ENCODE peak calls at places on chromosomes 12 and 14, in ten cellular contexts. One of them, this sample, is unnamed.

GRCh38 chr14:24381363-24382102 is 13.5 kb downstream of the NFATC4 start:
- DNase-seq in kidney: no peak
- DNase-seq in epithelial cell of proximal tubule: no peak
- DNase-seq in AG10803: no peak
- DNase-seq in PC-3: no peak
- DNase-seq in fibroblast of lung: no peak
- DNase-seq in suprapubic skin: no peak
- DNase-seq in fibroblast of mammary gland: no peak
- DNase-seq in NB4: no peak
- DNase-seq in adipocyte: no peak
- DNase-seq in this sample: no peak

GRCh38 chr12:15677207-15677606 is 112.0 kb downstream of the EPS8 start:
- DNase-seq in kidney: no peak
- DNase-seq in epithelial cell of proximal tubule: no peak
- DNase-seq in AG10803: no peak
- DNase-seq in PC-3: no peak
- DNase-seq in fibroblast of lung: no peak
- DNase-seq in suprapubic skin: no peak
- DNase-seq in fibroblast of mammary gland: no peak
- DNase-seq in NB4: no peak
- DNase-seq in adipocyte: no peak
- DNase-seq in this sample: no peak

GRCh38 chr12:71439362-71439612 is 311 bp upstream of the LGR5 start:
- DNase-seq in kidney: no peak
- DNase-seq in epithelial cell of proximal tubule: no peak
- DNase-seq in AG10803: no peak
- DNase-seq in PC-3: no peak
- DNase-seq in fibroblast of lung: no peak
- DNase-seq in suprapubic skin: no peak
- DNase-seq in fibroblast of mammary gland: no peak
- DNase-seq in NB4: no peak
- DNase-seq in adipocyte: no peak
- DNase-seq in this sample: no peak

GRCh38 chr12:20507711-20508110 is 139.4 kb downstream of the PDE3A start:
- DNase-seq in kidney: no peak
- DNase-seq in epithelial cell of proximal tubule: no peak
- DNase-seq in AG10803: no peak
- DNase-seq in PC-3: no peak
- DNase-seq in fibroblast of lung: peak; percentile 35
- DNase-seq in suprapubic skin: no peak
- DNase-seq in fibroblast of mammary gland: no peak
- DNase-seq in NB4: no peak
- DNase-seq in adipocyte: no peak
- DNase-seq in this sample: no peak

GRCh38 chr14:67815573-67816235 is 686 bp downstream of the ZFYVE26 start:
- DNase-seq in kidney: no peak
- DNase-seq in epithelial cell of proximal tubule: no peak
- DNase-seq in AG10803: peak; percentile 51
- DNase-seq in PC-3: peak; percentile 41
- DNase-seq in fibroblast of lung: peak; percentile 66
- DNase-seq in suprapubic skin: no peak
- DNase-seq in fibroblast of mammary gland: peak; percentile 46
- DNase-seq in NB4: peak; percentile 30
- DNase-seq in adipocyte: peak; percentile 64
- DNase-seq in this sample: peak; percentile 57

GRCh38 chr14:74505831-74506230 is 12.3 kb downstream of the ISCA2 start:
- DNase-seq in kidney: no peak
- DNase-seq in epithelial cell of proximal tubule: no peak
- DNase-seq in AG10803: no peak
- DNase-seq in PC-3: no peak
- DNase-seq in fibroblast of lung: no peak
- DNase-seq in suprapubic skin: no peak
- DNase-seq in fibroblast of mammary gland: no peak
- DNase-seq in NB4: no peak
- DNase-seq in adipocyte: no peak
- DNase-seq in this sample: no peak

GRCh38 chr14:71380271-71380670 is 473.0 kb downstream of the PCNX1 start:
- DNase-seq in kidney: no peak
- DNase-seq in epithelial cell of proximal tubule: no peak
- DNase-seq in AG10803: peak; percentile 91
- DNase-seq in PC-3: peak; percentile 25
- DNase-seq in fibroblast of lung: peak; percentile 94
- DNase-seq in suprapubic skin: no peak
- DNase-seq in fibroblast of mammary gland: no peak
- DNase-seq in NB4: no peak
- DNase-seq in adipocyte: peak; percentile 40
- DNase-seq in this sample: peak; percentile 89

GRCh38 chr14:102019141-102019540 is 54.8 kb downstream of the DYNC1H1 start:
- DNase-seq in kidney: peak; percentile 10
- DNase-seq in epithelial cell of proximal tubule: no peak
- DNase-seq in AG10803: no peak
- DNase-seq in PC-3: no peak
- DNase-seq in fibroblast of lung: no peak
- DNase-seq in suprapubic skin: no peak
- DNase-seq in fibroblast of mammary gland: no peak
- DNase-seq in NB4: no peak
- DNase-seq in adipocyte: no peak
- DNase-seq in this sample: no peak

GRCh38 chr14:91202234-91202974 is 42.1 kb downstream of the GPR68 start:
- DNase-seq in kidney: no peak
- DNase-seq in epithelial cell of proximal tubule: no peak
- DNase-seq in AG10803: peak; percentile 64
- DNase-seq in PC-3: peak; percentile 52
- DNase-seq in fibroblast of lung: peak; percentile 49
- DNase-seq in suprapubic skin: peak; percentile 73
- DNase-seq in fibroblast of mammary gland: peak; percentile 36
- DNase-seq in NB4: no peak
- DNase-seq in adipocyte: no peak
- DNase-seq in this sample: peak; percentile 75

GRCh38 chr14:58133739-58134138 is 18.3 kb downstream of the ARMH4 start:
- DNase-seq in kidney: no peak
- DNase-seq in epithelial cell of proximal tubule: peak; percentile 51
- DNase-seq in AG10803: peak; percentile 68
- DNase-seq in PC-3: peak; percentile 97
- DNase-seq in fibroblast of lung: peak; percentile 89
- DNase-seq in suprapubic skin: no peak
- DNase-seq in fibroblast of mammary gland: peak; percentile 59
- DNase-seq in NB4: no peak
- DNase-seq in adipocyte: peak; percentile 24
- DNase-seq in this sample: peak; percentile 54

GRCh38 chr12:99914206-99914605 is 70.5 kb downstream of the ANKS1B start:
- DNase-seq in kidney: no peak
- DNase-seq in epithelial cell of proximal tubule: no peak
- DNase-seq in AG10803: no peak
- DNase-seq in PC-3: no peak
- DNase-seq in fibroblast of lung: no peak
- DNase-seq in suprapubic skin: no peak
- DNase-seq in fibroblast of mammary gland: no peak
- DNase-seq in NB4: no peak
- DNase-seq in adipocyte: no peak
- DNase-seq in this sample: no peak

GRCh38 chr12:27818421-27818918 is 38.4 kb upstream of the MANSC4 start:
- DNase-seq in kidney: no peak
- DNase-seq in epithelial cell of proximal tubule: no peak
- DNase-seq in AG10803: no peak
- DNase-seq in PC-3: peak; percentile 29
- DNase-seq in fibroblast of lung: no peak
- DNase-seq in suprapubic skin: no peak
- DNase-seq in fibroblast of mammary gland: no peak
- DNase-seq in NB4: no peak
- DNase-seq in adipocyte: no peak
- DNase-seq in this sample: no peak

GRCh38 chr12:50505945-50506344 is 1.2 kb downstream of the DIP2B start:
- DNase-seq in kidney: no peak
- DNase-seq in epithelial cell of proximal tubule: no peak
- DNase-seq in AG10803: no peak
- DNase-seq in PC-3: peak; percentile 28
- DNase-seq in fibroblast of lung: peak; percentile 10
- DNase-seq in suprapubic skin: no peak
- DNase-seq in fibroblast of mammary gland: peak; percentile 15
- DNase-seq in NB4: peak; percentile 77
- DNase-seq in adipocyte: peak; percentile 44
- DNase-seq in this sample: peak; percentile 37

GRCh38 chr14:42555365-42555764 is 948.7 kb downstream of the LRFN5 start:
- DNase-seq in kidney: no peak
- DNase-seq in epithelial cell of proximal tubule: no peak
- DNase-seq in AG10803: no peak
- DNase-seq in PC-3: no peak
- DNase-seq in fibroblast of lung: no peak
- DNase-seq in suprapubic skin: no peak
- DNase-seq in fibroblast of mammary gland: no peak
- DNase-seq in NB4: no peak
- DNase-seq in adipocyte: no peak
- DNase-seq in this sample: no peak

DNA sequence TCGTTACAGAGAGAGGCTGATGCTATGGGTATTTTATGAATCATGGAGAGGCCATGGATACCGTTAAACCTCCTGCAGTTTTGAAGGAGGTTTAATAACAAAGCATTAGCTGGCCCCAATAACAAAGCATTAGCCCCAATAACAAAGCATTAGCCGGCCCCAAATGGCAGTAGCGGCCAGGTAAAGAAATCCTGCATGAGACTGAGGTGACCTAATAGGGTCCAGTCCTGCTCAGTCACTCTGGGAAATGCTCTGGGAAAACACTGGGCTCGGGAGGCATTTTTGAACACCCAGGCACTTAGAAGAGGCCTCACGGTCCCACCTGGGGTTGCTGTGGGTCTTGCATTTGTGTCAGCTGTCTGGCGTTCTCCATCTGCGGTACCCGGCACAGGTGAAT is 776 bp upstream of the RIN3 start:
- DNase-seq in kidney: no peak
- DNase-seq in epithelial cell of proximal tubule: no peak
- DNase-seq in AG10803: no peak
- DNase-seq in PC-3: no peak
- DNase-seq in fibroblast of lung: no peak
- DNase-seq in suprapubic skin: no peak
- DNase-seq in fibroblast of mammary gland: no peak
- DNase-seq in NB4: no peak
- DNase-seq in adipocyte: no peak
- DNase-seq in this sample: no peak
- H3K4me3 ChIP-seq in kidney: peak overlapping the region; percentile 41
- H3K4me3 ChIP-seq in epithelial cell of proximal tubule: peak overlapping the region; percentile 72
- H3K4me3 ChIP-seq in AG10803: peak overlapping the region; percentile 78
- H3K4me3 ChIP-seq in PC-3: peak overlapping the region; percentile 50
- H3K4me3 ChIP-seq in fibroblast of lung: no peak overlapping the region
- H3K4me3 ChIP-seq in suprapubic skin: peak overlapping the region; percentile 79
- H3K4me3 ChIP-seq in fibroblast of mammary gland: peak overlapping the region; percentile 71
- H3K4me3 ChIP-seq in NB4: no peak overlapping the region
- H3K4me3 ChIP-seq in adipocyte: peak overlapping the region; percentile 87
- H3K4me3 ChIP-seq in this sample: peak overlapping the region; percentile 76

DNA sequence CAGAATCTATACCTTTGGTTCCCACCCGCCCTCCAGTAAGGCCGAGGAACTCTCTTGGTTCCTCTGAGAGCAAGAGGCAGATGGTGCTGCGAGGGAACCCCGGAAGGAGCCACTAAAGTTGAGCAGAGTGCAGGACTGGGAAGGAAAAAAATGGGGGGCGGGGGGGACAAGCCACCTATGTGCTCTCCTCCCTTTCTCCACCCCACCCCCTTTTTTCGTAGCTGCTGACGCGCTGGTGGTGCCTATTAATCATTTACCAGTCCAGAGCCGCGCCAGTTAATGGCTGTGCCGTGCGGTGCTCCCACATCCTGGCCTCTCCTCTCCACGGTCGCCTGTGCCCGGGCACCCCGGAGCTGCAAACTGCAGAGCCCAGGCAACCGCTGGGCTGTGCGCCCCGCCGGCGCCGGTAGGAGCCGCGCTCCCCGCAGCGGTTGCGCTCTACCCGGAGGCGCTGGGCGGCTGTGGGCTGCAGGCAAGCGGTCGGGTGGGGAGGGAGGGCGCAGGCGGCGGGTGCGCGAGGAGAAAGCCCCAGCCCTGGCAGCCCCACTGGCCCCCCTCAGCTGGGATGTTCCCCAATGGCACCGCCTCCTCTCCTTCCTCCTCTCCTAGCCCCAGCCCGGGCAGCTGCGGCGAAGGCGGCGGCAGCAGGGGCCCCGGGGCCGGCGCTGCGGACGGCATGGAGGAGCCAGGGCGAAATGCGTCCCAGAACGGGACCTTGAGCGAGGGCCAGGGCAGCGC is 1.3 kb downstream of the SSTR1 start:
- DNase-seq in kidney: peak; percentile 67
- DNase-seq in epithelial cell of proximal tubule: no peak
- DNase-seq in AG10803: peak; percentile 83
- DNase-seq in PC-3: no peak
- DNase-seq in fibroblast of lung: peak; percentile 60
- DNase-seq in suprapubic skin: no peak
- DNase-seq in fibroblast of mammary gland: peak; percentile 53
- DNase-seq in NB4: no peak
- DNase-seq in adipocyte: peak; percentile 60
- DNase-seq in this sample: peak; percentile 17
- H3K4me3 ChIP-seq in kidney: peak overlapping the region; percentile 49
- H3K4me3 ChIP-seq in epithelial cell of proximal tubule: peak overlapping the region; percentile 62
- H3K4me3 ChIP-seq in AG10803: peak overlapping the region; percentile 85
- H3K4me3 ChIP-seq in PC-3: peak overlapping the region; percentile 62
- H3K4me3 ChIP-seq in fibroblast of lung: peak overlapping the region; percentile 70
- H3K4me3 ChIP-seq in suprapubic skin: peak overlapping the region; percentile 47
- H3K4me3 ChIP-seq in fibroblast of mammary gland: peak overlapping the region; percentile 48
- H3K4me3 ChIP-seq in NB4: no peak overlapping the region
- H3K4me3 ChIP-seq in adipocyte: peak overlapping the region; percentile 75
- H3K4me3 ChIP-seq in this sample: peak overlapping the region; percentile 44

DNA sequence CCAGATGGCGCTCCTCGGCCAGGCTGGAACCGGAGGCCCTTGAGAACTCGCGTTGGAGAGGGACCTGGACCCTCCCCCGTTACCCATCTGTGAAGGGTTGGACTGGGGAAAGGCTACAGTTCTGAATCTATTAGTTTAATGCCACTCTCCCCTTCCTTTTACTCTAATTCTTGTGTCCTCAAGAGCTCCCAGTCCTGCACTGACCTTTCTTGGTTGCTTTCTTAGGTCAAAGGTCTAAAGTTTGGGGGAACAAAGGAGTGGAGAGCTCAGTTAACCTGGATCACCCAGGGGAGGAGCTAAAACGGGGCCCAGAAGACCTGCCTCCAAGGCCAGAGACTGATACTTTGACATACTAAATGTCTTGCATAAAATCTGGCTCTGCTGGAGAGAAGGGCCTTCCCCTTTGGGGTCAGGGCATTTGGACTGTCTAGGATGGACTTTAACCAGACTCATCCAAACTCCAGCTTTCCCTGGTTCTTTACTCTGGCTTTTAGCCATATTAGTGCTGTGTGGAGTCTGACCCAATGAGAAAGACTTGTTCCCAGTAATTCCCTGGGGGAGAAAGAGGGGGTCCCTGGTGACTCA is 923 bp upstream of the MLF2 start:
- DNase-seq in kidney: peak; percentile 55
- DNase-seq in epithelial cell of proximal tubule: no peak
- DNase-seq in AG10803: no peak
- DNase-seq in PC-3: no peak
- DNase-seq in fibroblast of lung: no peak
- DNase-seq in suprapubic skin: no peak
- DNase-seq in fibroblast of mammary gland: peak; percentile 72
- DNase-seq in NB4: no peak
- DNase-seq in adipocyte: no peak
- DNase-seq in this sample: no peak
- H3K4me3 ChIP-seq in kidney: peak overlapping the region; percentile 24
- H3K4me3 ChIP-seq in epithelial cell of proximal tubule: no peak overlapping the region
- H3K4me3 ChIP-seq in AG10803: peak overlapping the region; percentile 8
- H3K4me3 ChIP-seq in PC-3: no peak overlapping the region
- H3K4me3 ChIP-seq in fibroblast of lung: no peak overlapping the region
- H3K4me3 ChIP-seq in suprapubic skin: peak overlapping the region; percentile 86
- H3K4me3 ChIP-seq in fibroblast of mammary gland: no peak overlapping the region
- H3K4me3 ChIP-seq in NB4: no peak overlapping the region
- H3K4me3 ChIP-seq in adipocyte: no peak overlapping the region
- H3K4me3 ChIP-seq in this sample: no peak overlapping the region

GRCh38 chr12:53626702-53627169 is 554 bp upstream of the ATF7 start:
- DNase-seq in kidney: no peak
- DNase-seq in epithelial cell of proximal tubule: no peak
- DNase-seq in AG10803: no peak
- DNase-seq in PC-3: no peak
- DNase-seq in fibroblast of lung: no peak
- DNase-seq in suprapubic skin: no peak
- DNase-seq in fibroblast of mammary gland: no peak
- DNase-seq in NB4: no peak
- DNase-seq in adipocyte: no peak
- DNase-seq in this sample: no peak
- H3K4me3 ChIP-seq in kidney: peak overlapping the region; percentile 84
- H3K4me3 ChIP-seq in epithelial cell of proximal tubule: peak overlapping the region; percentile 69
- H3K4me3 ChIP-seq in AG10803: peak overlapping the region; percentile 75
- H3K4me3 ChIP-seq in PC-3: peak overlapping the region; percentile 72
- H3K4me3 ChIP-seq in fibroblast of lung: peak overlapping the region; percentile 100
- H3K4me3 ChIP-seq in suprapubic skin: peak overlapping the region; percentile 63
- H3K4me3 ChIP-seq in fibroblast of mammary gland: peak overlapping the region; percentile 92
- H3K4me3 ChIP-seq in NB4: peak overlapping the region; percentile 99
- H3K4me3 ChIP-seq in adipocyte: peak overlapping the region; percentile 99
- H3K4me3 ChIP-seq in this sample: peak overlapping the region; percentile 92

This sample was measured in fibroblast of the aortic adventitia.